ENCODE peak calls at places on chromosomes 12 and 14, in eight cellular contexts. M is activated gamma-delta T cell treated with Interleukin-2 at 50 U/mL for 16 hours, A is astrocyte of the spinal cord, W is hippocampal formation, U is GM04504, V is body of pancreas, S is foreskin melanocyte, Q is hypothalamus. D is an unnamed sample.

GRCh38 chr14:64580451-64580850 is 30.7 kb downstream of the PPP1R36 start:
- DNase-seq in M (no peak), A (no peak), W (no peak), U (no peak), V (no peak), S (no peak), Q (no peak), D (no peak)

GRCh38 chr12:113868365-113868764 is 97.8 kb downstream of the RBM19 start:
- DNase-seq in M (no peak), A (no peak), W (no peak), U (no peak), V (no peak), S (no peak), Q (no peak), D (no peak)

GRCh38 chr12:116427200-116427932 is 131.8 kb upstream of the MAP1LC3B2 start:
- DNase-seq in M (no peak), A (peak; percentile 26), W (no peak), U (no peak), V (no peak), S (no peak), Q (no peak), D (no peak)

GRCh38 chr12:105235299-105235746 is 651 bp downstream of the APPL2 start:
- DNase-seq in M (no peak), A (peak; percentile 41), W (no peak), U (no peak), V (no peak), S (no peak), Q (no peak), D (no peak)

GRCh38 chr12:27814411-27814810 is 34.4 kb upstream of the MANSC4 start:
- DNase-seq in M (no peak), A (no peak), W (no peak), U (no peak), V (no peak), S (peak; percentile 91), Q (no peak), D (no peak)

GRCh38 chr14:20630340-20631022 is 11.0 kb downstream of the OR6S1 start:
- DNase-seq in M (no peak), A (peak; percentile 37), W (peak; percentile 7), U (no peak), V (no peak), S (peak; percentile 39), Q (no peak), D (no peak)

GRCh38 chr14:75254381-75254821 is 24.2 kb upstream of the FOS start:
- DNase-seq in M (no peak), A (no peak), W (no peak), U (no peak), V (peak; percentile 83), S (no peak), Q (no peak), D (no peak)

GRCh38 chr12:3446653-3447270 is 44.2 kb upstream of the PRMT8 start:
- DNase-seq in M (no peak), A (no peak), W (no peak), U (no peak), V (no peak), S (no peak), Q (no peak), D (no peak)

GRCh38 chr12:124694250-124694649 is 126.8 kb upstream of the NCOR2 start:
- DNase-seq in M (peak; percentile 19), A (no peak), W (no peak), U (no peak), V (no peak), S (no peak), Q (no peak), D (no peak)

GRCh38 chr12:14167005-14167628 is 185.7 kb upstream of the GRIN2B start:
- DNase-seq in M (peak; percentile 32), A (peak; percentile 58), W (peak; percentile 33), U (peak; percentile 21), V (peak; percentile 40), S (peak; percentile 38), Q (peak; percentile 31), D (peak; percentile 62)

GRCh38 chr14:81435578-81436295 is 35.6 kb upstream of the STON2 start:
- DNase-seq in M (peak; percentile 4), A (peak; percentile 24), W (peak; percentile 30), U (no peak), V (peak; percentile 65), S (no peak), Q (no peak), D (no peak)

GRCh38 chr14:75979071-75979571 is 2.7 kb downstream of the TGFB3 start:
- DNase-seq in M (no peak), A (peak; percentile 47), W (no peak), U (no peak), V (peak; percentile 36), S (no peak), Q (peak; percentile 11), D (no peak)

GRCh38 chr12:6462234-6462995 is 8.1 kb downstream of the VAMP1 start:
- DNase-seq in M (no peak), A (no peak), W (no peak), U (no peak), V (no peak), S (no peak), Q (no peak), D (no peak)

GRCh38 chr12:110937104-110937641 is 16.8 kb upstream of the MYL2 start:
- DNase-seq in M (peak; percentile 43), A (peak; percentile 34), W (peak; percentile 9), U (peak; percentile 6), V (peak; percentile 40), S (peak; percentile 7), Q (peak; percentile 29), D (peak; percentile 15)

GRCh38 chr12:79454338-79454777 is 236.4 kb downstream of the PAWR start:
- DNase-seq in M (no peak), A (peak; percentile 77), W (no peak), U (no peak), V (no peak), S (no peak), Q (no peak), D (no peak)

GRCh38 chr14:37539992-37540391 is 55.1 kb downstream of the FOXA1 start:
- DNase-seq in M (no peak), A (no peak), W (no peak), U (no peak), V (no peak), S (no peak), Q (no peak), D (no peak)

GRCh38 chr12:123873795-123874194 is 98.8 kb downstream of the CCDC92 start:
- DNase-seq in M (no peak), A (no peak), W (no peak), U (no peak), V (no peak), S (no peak), Q (no peak), D (no peak)

GRCh38 chr12:24586293-24586692 is 362.6 kb downstream of the BCAT1 start:
- DNase-seq in M (no peak), A (no peak), W (no peak), U (no peak), V (no peak), S (no peak), Q (no peak), D (no peak)

GRCh38 chr12:334114-334513 is 55.0 kb downstream of the KDM5A start:
- DNase-seq in M (no peak), A (no peak), W (no peak), U (no peak), V (no peak), S (no peak), Q (no peak), D (no peak)

GRCh38 chr12:64181504-64182291 is 40.4 kb downstream of the KICS2 start:
- DNase-seq in M (no peak), A (peak; percentile 97), W (peak; percentile 35), U (peak; percentile 95), V (peak; percentile 75), S (peak; percentile 88), Q (peak; percentile 26), D (peak; percentile 23)

GRCh38 chr12:100611031-100611430 is 37.5 kb downstream of the GAS2L3 start:
- DNase-seq in M (no peak), A (peak; percentile 6), W (no peak), U (no peak), V (no peak), S (no peak), Q (no peak), D (no peak)

GRCh38 chr12:40691913-40692616 is at the start of gene CNTN1:
- DNase-seq in M (no peak), A (peak; percentile 54), W (peak; percentile 72), U (no peak), V (peak; percentile 61), S (peak; percentile 74), Q (peak; percentile 44), D (peak; percentile 64)

GRCh38 chr12:105418232-105418631 is 87.7 kb downstream of the C12orf75 start:
- DNase-seq in M (no peak), A (peak; percentile 77), W (no peak), U (peak; percentile 87), V (no peak), S (peak; percentile 18), Q (no peak), D (no peak)

GRCh38 chr14:89767861-89768268 is 186.7 kb downstream of the EFCAB11 start:
- DNase-seq in M (peak; percentile 58), A (peak; percentile 57), W (no peak), U (peak; percentile 33), V (peak; percentile 48), S (peak; percentile 13), Q (no peak), D (no peak)

GRCh38 chr12:19529933-19530630 is 90.8 kb downstream of the AEBP2 start:
- DNase-seq in M (no peak), A (peak; percentile 49), W (no peak), U (no peak), V (no peak), S (peak; percentile 36), Q (no peak), D (no peak)

GRCh38 chr12:131092911-131093901 is 139.5 kb downstream of the ADGRD1 start:
- DNase-seq in M (no peak), A (no peak), W (no peak), U (no peak), V (no peak), S (no peak), Q (no peak), D (peak; percentile 23)

GRCh38 chr12:93737457-93738198 is 60.5 kb downstream of the CRADD start:
- DNase-seq in M (no peak), A (no peak), W (no peak), U (no peak), V (no peak), S (no peak), Q (no peak), D (no peak)

GRCh38 chr14:89185919-89186849 is 230.8 kb downstream of the FOXN3 start:
- DNase-seq in M (no peak), A (peak; percentile 61), W (no peak), U (peak; percentile 50), V (no peak), S (no peak), Q (no peak), D (no peak)

GRCh38 chr14:59067135-59067894 is 121.2 kb upstream of the DAAM1 start:
- DNase-seq in M (no peak), A (no peak), W (no peak), U (no peak), V (no peak), S (peak; percentile 8), Q (no peak), D (no peak)

GRCh38 chr12:5391638-5392037 is 40.3 kb upstream of the NTF3 start:
- DNase-seq in M (no peak), A (no peak), W (no peak), U (peak; percentile 13), V (no peak), S (no peak), Q (no peak), D (no peak)

GRCh38 chr12:45583011-45583657 is 146.4 kb upstream of the ARID2 start:
- DNase-seq in M (no peak), A (peak; percentile 11), W (no peak), U (no peak), V (peak; percentile 5), S (no peak), Q (no peak), D (no peak)

GRCh38 chr12:93243689-93244513 is 133.8 kb upstream of the NUDT4 start:
- DNase-seq in M (no peak), A (peak; percentile 26), W (no peak), U (peak; percentile 59), V (peak; percentile 65), S (no peak), Q (no peak), D (no peak)

GRCh38 chr12:52029686-52030085 is 21.6 kb upstream of the NR4A1 start:
- DNase-seq in M (no peak), A (peak; percentile 81), W (no peak), U (no peak), V (peak; percentile 65), S (no peak), Q (no peak), D (no peak)

D was measured in tibial nerve.